ENCODE peak calls at places on chromosomes 4 and X, in eight cellular contexts. C is kidney epithelial cell, B is adipocyte, K is tibial nerve, U is thoracic aorta, O is Panc1, V is NT2/D1, Y is left lung. J is an unnamed sample.

GRCh38 chr4:53558981-53559620 is 32.2 kb downstream of the LNX1 start:
- DNase-seq in C (no peak), B (no peak), K (no peak), U (no peak), O (no peak), V (no peak), Y (no peak), J (no peak)

GRCh38 chr4:128573781-128574508 is 235.6 kb upstream of the JADE1 start:
- DNase-seq in C (peak), B (peak), K (no peak), U (no peak), O (no peak), V (no peak), Y (no peak), J (no peak)

GRCh38 chr4:105433421-105433820 is 40.4 kb downstream of the PPA2 start:
- DNase-seq in C (no peak), B (no peak), K (no peak), U (no peak), O (no peak), V (no peak), Y (no peak), J (no peak)

GRCh38 chr4:82785248-82786003 is 13.2 kb downstream of the SCD5 start:
- DNase-seq in C (peak), B (peak), K (no peak), U (no peak), O (no peak), V (no peak), Y (no peak), J (peak)

GRCh38 chr4:128582319-128582948 is 227.1 kb upstream of the JADE1 start:
- DNase-seq in C (no peak), B (peak), K (no peak), U (no peak), O (no peak), V (no peak), Y (no peak), J (no peak)

GRCh38 chrX:48102874-48103374 is 27.5 kb upstream of the SPACA5B start:
- DNase-seq in C (no peak), B (no peak), K (no peak), U (no peak), O (no peak), V (no peak), Y (no peak), J (no peak)

GRCh38 chr4:122548452-122548851 is 72.4 kb downstream of the IL21 start:
- DNase-seq in C (no peak), B (no peak), K (no peak), U (no peak), O (no peak), V (no peak), Y (no peak), J (no peak)

GRCh38 chr4:3108211-3108610 is 33.7 kb downstream of the HTT start:
- DNase-seq in C (no peak), B (peak), K (no peak), U (no peak), O (no peak), V (no peak), Y (no peak), J (no peak)

GRCh38 chr4:142366821-142367220 is 479.3 kb downstream of the INPP4B start:
- DNase-seq in C (no peak), B (peak), K (no peak), U (no peak), O (no peak), V (no peak), Y (no peak), J (no peak)

GRCh38 chr4:110586137-110586850 is 36.6 kb downstream of the PITX2 start:
- DNase-seq in C (peak), B (peak), K (no peak), U (no peak), O (peak), V (peak), Y (no peak), J (peak)

GRCh38 chr4:148415500-148415899 is 26.7 kb downstream of the NR3C2 start:
- DNase-seq in C (no peak), B (peak), K (no peak), U (no peak), O (no peak), V (no peak), Y (no peak), J (no peak)

GRCh38 chr4:39521253-39521908 is 5.9 kb downstream of the UGDH start:
- DNase-seq in C (no peak), B (peak), K (no peak), U (no peak), O (no peak), V (no peak), Y (no peak), J (no peak)

GRCh38 chrX:19174401-19175025 is 52.2 kb upstream of the ADGRG2 start:
- DNase-seq in C (no peak), B (peak), K (peak), U (no peak), O (no peak), V (no peak), Y (no peak), J (no peak)

GRCh38 chr4:103934178-103934789 is 214.5 kb upstream of the TACR3 start:
- DNase-seq in C (no peak), B (peak), K (peak), U (no peak), O (no peak), V (no peak), Y (no peak), J (peak)

GRCh38 chrX:24526616-24527015 is 61.5 kb downstream of the PDK3 start:
- DNase-seq in C (no peak), B (no peak), K (no peak), U (no peak), O (no peak), V (peak), Y (no peak), J (no peak)

GRCh38 chr4:165027762-165028402 is 3.9 kb upstream of the TRIM60 start:
- DNase-seq in C (no peak), B (no peak), K (no peak), U (no peak), O (no peak), V (no peak), Y (no peak), J (no peak)

GRCh38 chrX:44946771-44947170 is 73.8 kb downstream of the KDM6A start:
- DNase-seq in C (no peak), B (peak), K (no peak), U (no peak), O (no peak), V (no peak), Y (no peak), J (no peak)

GRCh38 chr4:2041234-2042130 is 17.6 kb upstream of the NAT8L start:
- DNase-seq in C (peak), B (peak), K (peak), U (no peak), O (peak), V (peak), Y (peak), J (peak)

GRCh38 chr4:184655889-184656869 is 6.6 kb downstream of the PRIMPOL start:
- DNase-seq in C (no peak), B (no peak), K (no peak), U (no peak), O (no peak), V (no peak), Y (no peak), J (no peak)

GRCh38 chr4:75633846-75634245 is 3.5 kb upstream of the CDKL2 start:
- DNase-seq in C (no peak), B (no peak), K (no peak), U (no peak), O (no peak), V (no peak), Y (no peak), J (peak)

GRCh38 chrX:88397551-88397950 is 349.5 kb upstream of the CPXCR1 start:
- DNase-seq in C (no peak), B (no peak), K (no peak), U (no peak), O (no peak), V (no peak), Y (no peak), J (no peak)

GRCh38 chrX:110167952-110168451 is 149.9 kb downstream of the AMMECR1 start:
- DNase-seq in C (no peak), B (peak), K (no peak), U (no peak), O (no peak), V (no peak), Y (no peak), J (peak)

GRCh38 chr4:48180234-48180633 is 46.2 kb upstream of the TXK start:
- DNase-seq in C (no peak), B (no peak), K (no peak), U (no peak), O (no peak), V (no peak), Y (no peak), J (peak)

GRCh38 chrX:49270249-49270921 is 792 bp downstream of the PPP1R3F start:
- DNase-seq in C (no peak), B (no peak), K (no peak), U (no peak), O (no peak), V (no peak), Y (no peak), J (no peak)

GRCh38 chrX:67545772-67546495 is 2.1 kb downstream of the AR start:
- DNase-seq in C (no peak), B (peak), K (no peak), U (no peak), O (no peak), V (no peak), Y (peak), J (peak)

GRCh38 chr4:112112590-112113170 is 32.6 kb upstream of the FAM241A start:
- DNase-seq in C (no peak), B (no peak), K (no peak), U (no peak), O (no peak), V (no peak), Y (no peak), J (no peak)

GRCh38 chrX:48992341-48992740 is 9.7 kb downstream of the GRIPAP1 start:
- DNase-seq in C (no peak), B (no peak), K (no peak), U (no peak), O (no peak), V (no peak), Y (no peak), J (no peak)

GRCh38 chr4:80705311-80705710 is 325.2 kb upstream of the BMP3 start:
- DNase-seq in C (no peak), B (peak), K (no peak), U (no peak), O (no peak), V (no peak), Y (no peak), J (no peak)

GRCh38 chr4:118888666-118889312 is at the start of gene SYNPO2:
- DNase-seq in C (peak), B (peak), K (peak), U (peak), O (no peak), V (peak), Y (peak), J (peak)

GRCh38 chrX:19875051-19875432 is 12.4 kb downstream of the SH3KBP1 start:
- DNase-seq in C (no peak), B (no peak), K (peak), U (no peak), O (no peak), V (no peak), Y (no peak), J (peak)

GRCh38 chrX:85444613-85445012 is 65.1 kb upstream of the POF1B start:
- DNase-seq in C (no peak), B (no peak), K (no peak), U (no peak), O (no peak), V (no peak), Y (no peak), J (no peak)

GRCh38 chr4:52995341-52996030 is 133.4 kb downstream of the RASL11B start:
- DNase-seq in C (no peak), B (no peak), K (no peak), U (no peak), O (no peak), V (no peak), Y (no peak), J (no peak)

GRCh38 chr4:170743633-170744032 is 653.9 kb upstream of the AADAT start:
- DNase-seq in C (no peak), B (no peak), K (no peak), U (no peak), O (no peak), V (no peak), Y (no peak), J (no peak)

GRCh38 chrX:17025903-17026302 is 79.4 kb downstream of the REPS2 start:
- DNase-seq in C (no peak), B (no peak), K (no peak), U (no peak), O (no peak), V (no peak), Y (no peak), J (no peak)

GRCh38 chr4:4887426-4887825 is 28.0 kb downstream of the MSX1 start:
- DNase-seq in C (no peak), B (no peak), K (no peak), U (no peak), O (no peak), V (no peak), Y (no peak), J (no peak)

GRCh38 chr4:120331486-120332281 is 265.0 kb upstream of the MAD2L1 start:
- DNase-seq in C (peak), B (peak), K (no peak), U (no peak), O (no peak), V (no peak), Y (no peak), J (no peak)

GRCh38 chrX:101357166-101357795 is 8.7 kb upstream of the TIMM8A start:
- DNase-seq in C (no peak), B (peak), K (no peak), U (no peak), O (no peak), V (no peak), Y (no peak), J (peak)

GRCh38 chr4:109649872-109650271 is 53.4 kb downstream of the CASP6 start:
- DNase-seq in C (no peak), B (no peak), K (no peak), U (no peak), O (no peak), V (no peak), Y (no peak), J (no peak)

GRCh38 chr4:127782275-127783025 is at the start of gene HSPA4L:
- DNase-seq in C (no peak), B (peak), K (peak), U (no peak), O (peak), V (peak), Y (peak), J (peak)

GRCh38 chr4:87843936-87844335 is 11.2 kb downstream of the MEPE start:
- DNase-seq in C (no peak), B (peak), K (peak), U (no peak), O (no peak), V (no peak), Y (no peak), J (peak)

DNA sequence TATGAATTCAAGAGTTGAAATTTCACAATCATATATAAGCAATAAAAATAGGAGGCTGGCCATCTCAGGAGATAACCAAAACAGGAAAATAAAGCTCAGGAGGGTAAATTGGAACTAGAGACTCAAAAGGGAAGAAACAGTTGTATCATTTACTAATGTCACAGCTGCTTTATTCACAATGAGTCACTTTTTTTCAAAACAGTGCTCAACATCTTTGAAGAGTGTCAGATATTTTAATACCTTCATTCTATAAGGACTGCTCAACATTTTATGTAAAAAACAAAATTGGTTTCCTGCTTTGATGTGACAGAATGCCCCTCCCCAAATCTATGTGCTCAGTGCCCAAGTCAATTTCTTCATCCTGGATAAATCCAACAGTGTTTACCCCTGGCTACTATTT is 97.7 kb downstream of the DDX60 start:
- DNase-seq in C (no peak), B (peak), K (no peak), U (no peak), O (no peak), V (no peak), Y (no peak), J (no peak)
- H3K4me3 ChIP-seq in C (no peak), B (no peak), K (no peak), U (no peak), O (no peak), V (no peak), Y (no peak), J (no peak)

DNA sequence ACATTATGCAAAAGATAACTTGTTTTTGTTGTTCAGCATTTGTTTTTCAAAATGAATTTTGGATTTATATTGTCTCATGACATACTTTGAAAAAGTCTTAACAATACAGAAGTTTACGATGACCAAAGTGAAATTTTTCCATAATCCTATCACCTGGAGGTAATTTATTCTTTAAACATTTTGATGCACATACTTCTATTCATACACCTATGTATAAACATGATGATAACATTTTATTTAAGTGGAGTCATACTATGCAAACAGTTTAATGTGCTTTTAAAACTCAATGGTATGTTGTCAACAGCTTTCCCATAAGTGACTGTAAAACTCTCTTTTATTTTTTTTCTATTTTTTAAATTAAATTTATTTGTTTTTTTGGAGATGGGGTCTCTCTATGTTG is 65.0 kb downstream of the STAG2 start:
- DNase-seq in C (no peak), B (no peak), K (no peak), U (no peak), O (no peak), V (no peak), Y (no peak), J (no peak)
- H3K4me3 ChIP-seq in C (no peak), B (no peak), K (no peak), U (no peak), O (no peak), V (no peak), Y (no peak), J (no peak)

GRCh38 chr4:65670331-65671031 is at the start of gene EPHA5:
- DNase-seq in C (peak), B (peak), K (peak), U (no peak), O (no peak), V (peak), Y (peak), J (no peak)

GRCh38 chr4:65668201-65669007 is 1.9 kb downstream of the EPHA5 start:
- DNase-seq in C (no peak), B (peak), K (peak), U (no peak), O (no peak), V (no peak), Y (no peak), J (no peak)

GRCh38 chr4:65669008-65669971 is 999 bp downstream of the EPHA5 start:
- DNase-seq in C (no peak), B (peak), K (no peak), U (no peak), O (no peak), V (no peak), Y (no peak), J (no peak)

GRCh38 chr4:65671402-65671801 is 1.1 kb upstream of the EPHA5 start:
- DNase-seq in C (no peak), B (no peak), K (no peak), U (no peak), O (no peak), V (no peak), Y (no peak), J (no peak)

GRCh38 chr4:65669981-65670330 is 333 bp downstream of the EPHA5 start:
- DNase-seq in C (no peak), B (no peak), K (no peak), U (no peak), O (no peak), V (no peak), Y (no peak), J (no peak)
- H3K4me3 ChIP-seq in C (peak), B (peak), K (peak), U (peak), O (peak), V (peak), Y (peak), J (no peak)

GRCh38 chrX:134544614-134545255 is 84.8 kb downstream of the HPRT1 start:
- DNase-seq in C (no peak), B (no peak), K (no peak), U (no peak), O (no peak), V (no peak), Y (no peak), J (no peak)
- H3K4me3 ChIP-seq in C (peak), B (peak), K (peak), U (peak), O (no peak), V (peak), Y (no peak), J (no peak)

J was measured in NB4.